ENCODE peak calls at places on chromosomes 5 and 9, in eight cellular contexts. O is upper lobe of right lung, D is GM10248, Q is AG09309, N is mucosa of descending colon, W is endothelial cell, C is fibroblast of lung, M is uterus. R is an unnamed sample.

GRCh38 chr5:57692582-57693487 is 210.2 kb upstream of the ACTBL2 start:
- DNase-seq in O (peak), D (no peak), Q (peak), N (peak), W (no peak), C (peak), M (peak), R (peak)

GRCh38 chr5:76427481-76428140 is 24.5 kb downstream of the IQGAP2 start:
- DNase-seq in O (no peak), D (no peak), Q (no peak), N (no peak), W (no peak), C (no peak), M (no peak), R (no peak)

GRCh38 chr5:146890073-146890472 is 11.5 kb upstream of the PPP2R2B start:
- DNase-seq in O (no peak), D (no peak), Q (no peak), N (no peak), W (no peak), C (no peak), M (no peak), R (no peak)

GRCh38 chr5:102289251-102289899 is 6.7 kb downstream of the SLCO4C1 start:
- DNase-seq in O (no peak), D (no peak), Q (no peak), N (no peak), W (no peak), C (no peak), M (no peak), R (no peak)

GRCh38 chr5:74639538-74640449 is 734 bp downstream of the ENC1 start:
- DNase-seq in O (peak), D (peak), Q (no peak), N (no peak), W (peak), C (no peak), M (no peak), R (no peak)

GRCh38 chr9:77807846-77808749 is 160.0 kb upstream of the GNA14 start:
- DNase-seq in O (no peak), D (no peak), Q (no peak), N (peak), W (no peak), C (no peak), M (no peak), R (no peak)

GRCh38 chr5:167944121-167944858 is 347.2 kb upstream of the WWC1 start:
- DNase-seq in O (no peak), D (no peak), Q (no peak), N (no peak), W (no peak), C (no peak), M (no peak), R (no peak)

GRCh38 chr9:137672907-137673791 is 54.3 kb downstream of the EHMT1 start:
- DNase-seq in O (peak), D (peak), Q (peak), N (peak), W (no peak), C (peak), M (peak), R (no peak)

GRCh38 chr5:127506616-127507015 is 10.8 kb upstream of the PRRC1 start:
- DNase-seq in O (no peak), D (no peak), Q (no peak), N (no peak), W (no peak), C (no peak), M (no peak), R (no peak)

GRCh38 chr9:131627326-131627845 is 82.1 kb downstream of the PRRT1B start:
- DNase-seq in O (peak), D (no peak), Q (peak), N (no peak), W (no peak), C (peak), M (no peak), R (no peak)

GRCh38 chr9:30932226-30932625 is 1452.2 kb upstream of the ACO1 start:
- DNase-seq in O (no peak), D (no peak), Q (no peak), N (no peak), W (no peak), C (peak), M (no peak), R (no peak)

GRCh38 chr5:28012538-28012937 is 974.2 kb upstream of the CDH9 start:
- DNase-seq in O (no peak), D (no peak), Q (no peak), N (no peak), W (no peak), C (no peak), M (no peak), R (no peak)

GRCh38 chr9:107734231-107735014 is 244.9 kb upstream of the KLF4 start:
- DNase-seq in O (no peak), D (no peak), Q (peak), N (no peak), W (no peak), C (peak), M (peak), R (no peak)

GRCh38 chr9:70924905-70925547 is 196.4 kb downstream of the TRPM3 start:
- DNase-seq in O (no peak), D (peak), Q (peak), N (peak), W (peak), C (peak), M (peak), R (peak)

GRCh38 chr5:37208883-37209808 is 40.0 kb downstream of the CPLANE1 start:
- DNase-seq in O (no peak), D (peak), Q (no peak), N (no peak), W (no peak), C (peak), M (peak), R (no peak)

GRCh38 chr5:97550164-97550563 is 367.1 kb upstream of the RIOK2 start:
- DNase-seq in O (no peak), D (no peak), Q (peak), N (no peak), W (no peak), C (peak), M (no peak), R (no peak)

GRCh38 chr5:114789773-114790402 is 379.8 kb downstream of the TRIM36 start:
- DNase-seq in O (no peak), D (peak), Q (no peak), N (no peak), W (no peak), C (no peak), M (no peak), R (no peak)

GRCh38 chr5:139747583-139748504 is 47.8 kb upstream of the PSD2 start:
- DNase-seq in O (peak), D (peak), Q (no peak), N (peak), W (no peak), C (peak), M (no peak), R (peak)

GRCh38 chr9:133869674-133870419 is 122.3 kb downstream of the VAV2 start:
- DNase-seq in O (no peak), D (no peak), Q (no peak), N (no peak), W (no peak), C (peak), M (no peak), R (no peak)

GRCh38 chr5:143341807-143342570 is 61.5 kb downstream of the NR3C1 start:
- DNase-seq in O (no peak), D (no peak), Q (no peak), N (no peak), W (no peak), C (peak), M (no peak), R (no peak)

GRCh38 chr9:76817489-76817888 is 53.3 kb downstream of the PCA3 start:
- DNase-seq in O (no peak), D (no peak), Q (peak), N (no peak), W (no peak), C (peak), M (no peak), R (no peak)

GRCh38 chr5:176167800-176168199 is 70.4 kb upstream of the SIMC1 start:
- DNase-seq in O (no peak), D (no peak), Q (no peak), N (no peak), W (no peak), C (no peak), M (no peak), R (no peak)

GRCh38 chr5:171421331-171422262 is 2.1 kb downstream of the FGF18 start:
- DNase-seq in O (no peak), D (no peak), Q (no peak), N (no peak), W (no peak), C (no peak), M (no peak), R (no peak)

GRCh38 chr9:33924978-33925797 is 108.2 kb downstream of the UBE2R2 start:
- DNase-seq in O (no peak), D (peak), Q (peak), N (peak), W (peak), C (peak), M (peak), R (peak)
- TF ChIP-seq CTCF in O (peak), D (peak), Q (peak), N (peak), W (peak), C (peak), M (peak), R (peak)

GRCh38 chr9:90053027-90053426 is 448.2 kb downstream of the GADD45G start:
- DNase-seq in O (no peak), D (no peak), Q (no peak), N (peak), W (no peak), C (no peak), M (no peak), R (peak)
- TF ChIP-seq CTCF in O (peak), D (no peak), Q (no peak), N (no peak), W (peak), C (peak), M (no peak), R (peak)

DNA sequence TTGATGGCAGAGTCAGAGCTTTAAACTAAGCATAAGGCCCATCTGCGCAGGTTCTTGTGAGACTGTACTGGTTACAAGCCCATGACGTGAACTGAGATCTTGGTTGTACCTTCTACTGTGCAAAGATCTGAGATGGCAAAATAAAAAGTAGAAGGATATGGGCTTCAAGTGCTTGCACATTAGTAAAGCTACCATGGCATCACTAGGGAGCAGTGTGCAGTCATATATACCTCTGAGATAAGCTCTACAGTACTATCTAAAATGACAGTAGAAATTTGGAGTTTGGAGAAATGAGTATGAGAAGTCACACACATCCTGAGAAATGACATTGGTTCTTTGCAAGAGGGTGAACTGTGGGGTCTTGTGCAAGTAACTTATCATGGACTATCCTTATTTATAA is 408.2 kb upstream of the PRR16 start:
- DNase-seq in O (no peak), D (no peak), Q (peak), N (no peak), W (no peak), C (peak), M (no peak), R (no peak)
- TF ChIP-seq CTCF in O (peak), D (peak), Q (peak), N (no peak), W (no peak), C (peak), M (peak), R (no peak)

GRCh38 chr5:15852217-15852616 is 327.4 kb downstream of the MARCHF11 start:
- DNase-seq in O (no peak), D (no peak), Q (no peak), N (no peak), W (no peak), C (no peak), M (no peak), R (no peak)

GRCh38 chr5:15852949-15853348 is 326.6 kb downstream of the MARCHF11 start:
- DNase-seq in O (no peak), D (no peak), Q (no peak), N (no peak), W (no peak), C (no peak), M (no peak), R (no peak)

GRCh38 chr5:15850536-15850935 is 329.1 kb downstream of the MARCHF11 start:
- DNase-seq in O (no peak), D (no peak), Q (no peak), N (no peak), W (no peak), C (no peak), M (no peak), R (no peak)

DNA sequence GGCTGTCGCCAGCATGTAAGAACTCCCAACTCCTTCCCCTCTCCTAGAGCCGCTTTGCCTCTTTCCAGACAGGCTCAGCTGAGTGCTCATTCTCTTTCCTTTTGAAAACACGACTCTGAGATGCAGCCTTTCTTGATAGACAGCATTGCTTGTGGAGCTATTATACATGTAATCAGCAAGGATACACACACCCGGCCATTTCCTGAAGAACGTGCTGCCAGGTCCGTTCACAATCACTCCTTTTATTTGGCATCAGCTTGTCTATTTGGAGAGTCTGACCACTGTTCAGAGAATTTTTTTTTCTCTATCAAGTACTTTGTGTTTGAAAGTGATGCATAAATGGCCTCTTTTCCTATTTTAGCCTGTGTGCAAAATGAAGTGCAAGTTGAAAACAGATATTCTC is 328.7 kb downstream of the MARCHF11 start:
- DNase-seq in O (no peak), D (no peak), Q (no peak), N (no peak), W (peak), C (peak), M (no peak), R (no peak)
- TF ChIP-seq CTCF in O (no peak), D (no peak), Q (no peak), N (no peak), W (no peak), C (no peak), M (no peak), R (no peak)

DNA sequence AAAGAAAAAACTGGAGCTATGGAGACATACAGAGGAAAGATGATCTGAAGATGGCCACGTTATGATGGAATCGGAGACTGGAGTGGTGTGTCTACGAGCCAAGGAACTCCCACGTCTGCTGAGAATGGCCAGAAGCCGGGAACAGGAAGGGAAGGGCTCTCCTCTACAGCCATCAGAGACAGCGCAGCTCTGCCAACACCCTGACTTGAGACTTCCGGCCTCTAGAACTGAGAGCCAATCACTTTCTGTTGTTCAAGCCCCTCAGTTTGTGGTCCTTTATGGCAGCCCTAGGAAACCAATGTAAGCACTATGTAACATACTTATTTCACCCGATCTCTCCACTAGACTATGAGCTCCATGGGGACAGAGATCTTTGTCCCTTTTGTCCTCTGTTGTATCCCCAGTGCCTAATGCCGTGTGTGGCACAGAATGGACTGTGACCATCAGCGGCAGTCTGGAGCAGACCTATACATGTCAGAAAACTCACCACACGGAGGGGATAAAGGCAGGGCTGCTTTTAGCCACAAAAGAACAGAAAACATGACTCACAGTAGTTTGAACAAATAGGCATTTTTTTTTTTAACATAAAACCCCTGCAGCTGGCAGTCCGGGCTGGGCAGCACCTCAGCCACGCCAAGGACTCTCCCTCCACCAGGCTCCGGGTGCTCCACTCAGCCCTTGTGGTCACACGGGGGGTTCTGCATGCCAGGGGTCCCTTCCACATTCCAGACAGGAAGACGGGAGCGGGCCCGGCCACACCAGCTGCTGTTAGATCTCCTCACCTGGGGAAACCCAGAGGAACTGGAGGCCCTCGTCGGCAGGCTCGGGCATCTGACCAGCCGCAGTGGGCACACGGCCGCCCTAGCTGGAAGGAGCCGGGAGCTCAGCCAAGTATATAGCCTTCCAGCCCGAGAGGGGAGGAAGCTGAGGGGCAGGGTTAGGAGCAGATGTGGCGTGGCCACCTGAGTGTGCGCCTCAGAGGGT is 16.1 kb upstream of the MXD3 start:
- DNase-seq in O (peak), D (no peak), Q (no peak), N (no peak), W (no peak), C (peak), M (no peak), R (no peak)
- TF ChIP-seq CTCF in O (no peak), D (no peak), Q (no peak), N (no peak), W (no peak), C (no peak), M (no peak), R (no peak)

DNA sequence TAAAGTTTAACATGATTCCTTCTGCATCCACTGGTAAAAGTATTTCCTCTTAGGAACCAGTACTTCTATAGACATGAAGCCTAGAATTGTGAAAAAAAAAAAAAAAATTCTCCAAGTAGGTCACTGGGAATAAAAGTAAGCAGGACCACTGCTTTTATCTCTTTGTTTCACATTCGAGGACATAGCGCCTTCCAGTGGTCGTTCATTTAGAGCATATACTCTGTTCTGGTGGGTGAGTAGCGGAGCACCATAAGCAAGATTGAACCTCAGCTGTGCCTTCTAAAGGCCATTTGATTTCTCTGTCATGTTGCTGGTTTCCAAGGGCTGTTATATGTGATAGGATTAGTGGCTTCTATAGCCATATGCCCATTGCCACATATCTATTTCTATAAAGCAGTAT is 393.1 kb downstream of the TMEM232 start:
- DNase-seq in O (no peak), D (no peak), Q (no peak), N (peak), W (peak), C (no peak), M (no peak), R (no peak)
- TF ChIP-seq CTCF in O (no peak), D (peak), Q (no peak), N (no peak), W (no peak), C (peak), M (no peak), R (peak)

R was measured in neural crest cell.